ENCODE peak calls at places on chromosome 19, in six cellular contexts. One of them, this sample, is unnamed.

GRCh38 chr19:51024924-51025323 is 1.5 kb downstream of the KLK11 start:
- DNase-seq in transverse colon: no peak
- DNase-seq in stomach: no peak
- DNase-seq in tibial nerve: no peak
- DNase-seq in HepG2: no peak
- DNase-seq in ovary: no peak
- DNase-seq in this sample: no peak

GRCh38 chr19:47309608-47310007 is at the start of gene C5AR1:
- DNase-seq in transverse colon: peak; percentile 29
- DNase-seq in ovary: no peak
- DNase-seq in stomach: no peak
- DNase-seq in tibial nerve: no peak
- DNase-seq in HepG2: no peak
- DNase-seq in this sample: no peak

GRCh38 chr19:14843587-14843986 is 5.1 kb downstream of the OR7A10 start:
- DNase-seq in stomach: no peak
- DNase-seq in ovary: no peak
- DNase-seq in transverse colon: no peak
- DNase-seq in tibial nerve: no peak
- DNase-seq in HepG2: no peak
- DNase-seq in this sample: no peak

GRCh38 chr19:4139614-4140236 is 13.7 kb upstream of the CREB3L3 start:
- DNase-seq in ovary: peak; percentile 70
- DNase-seq in tibial nerve: peak; percentile 89
- DNase-seq in transverse colon: peak; percentile 94
- DNase-seq in HepG2: peak; percentile 58
- DNase-seq in stomach: peak; percentile 91
- DNase-seq in this sample: peak; percentile 84

GRCh38 chr19:8806661-8807060 is 25.4 kb downstream of the ZNF558 start:
- DNase-seq in stomach: no peak
- DNase-seq in tibial nerve: no peak
- DNase-seq in HepG2: no peak
- DNase-seq in ovary: no peak
- DNase-seq in transverse colon: no peak
- DNase-seq in this sample: no peak

GRCh38 chr19:45922281-45922680 is 7.7 kb upstream of the NANOS2 start:
- DNase-seq in ovary: no peak
- DNase-seq in stomach: no peak
- DNase-seq in transverse colon: no peak
- DNase-seq in HepG2: peak; percentile 34
- DNase-seq in tibial nerve: no peak
- DNase-seq in this sample: no peak

GRCh38 chr19:33904681-33905080 is 108.0 kb downstream of the KCTD15 start:
- DNase-seq in ovary: peak; percentile 43
- DNase-seq in HepG2: peak; percentile 14
- DNase-seq in tibial nerve: no peak
- DNase-seq in stomach: no peak
- DNase-seq in transverse colon: no peak
- DNase-seq in this sample: no peak

GRCh38 chr19:3565177-3565576 is 7.6 kb upstream of the HMG20B start:
- DNase-seq in transverse colon: no peak
- DNase-seq in tibial nerve: no peak
- DNase-seq in HepG2: peak; percentile 46
- DNase-seq in ovary: no peak
- DNase-seq in stomach: no peak
- DNase-seq in this sample: no peak

GRCh38 chr19:24033308-24033961 is 53.6 kb upstream of the ZNF254 start:
- DNase-seq in transverse colon: peak; percentile 88
- DNase-seq in HepG2: peak; percentile 90
- DNase-seq in tibial nerve: peak; percentile 84
- DNase-seq in stomach: peak; percentile 89
- DNase-seq in ovary: peak; percentile 85
- DNase-seq in this sample: peak; percentile 94

GRCh38 chr19:48955308-48955958 is 758 bp downstream of the BAX start:
- DNase-seq in transverse colon: no peak
- DNase-seq in stomach: no peak
- DNase-seq in ovary: no peak
- DNase-seq in HepG2: no peak
- DNase-seq in tibial nerve: no peak
- DNase-seq in this sample: no peak

GRCh38 chr19:49019242-49019932 is 2.5 kb upstream of the LHB start:
- DNase-seq in stomach: peak; percentile 83
- DNase-seq in transverse colon: peak; percentile 84
- DNase-seq in HepG2: peak; percentile 67
- DNase-seq in tibial nerve: peak; percentile 25
- DNase-seq in ovary: peak; percentile 68
- DNase-seq in this sample: peak; percentile 86

GRCh38 chr19:48629599-48630288 is 7.4 kb downstream of the DBP start:
- DNase-seq in stomach: peak; percentile 89
- DNase-seq in transverse colon: peak; percentile 91
- DNase-seq in ovary: peak; percentile 91
- DNase-seq in HepG2: no peak
- DNase-seq in tibial nerve: no peak
- DNase-seq in this sample: no peak

GRCh38 chr19:39347332-39348227 is 5.4 kb downstream of the SAMD4B start:
- DNase-seq in tibial nerve: no peak
- DNase-seq in stomach: no peak
- DNase-seq in transverse colon: no peak
- DNase-seq in HepG2: no peak
- DNase-seq in ovary: no peak
- DNase-seq in this sample: no peak

GRCh38 chr19:49106648-49107135 is 7.5 kb upstream of the LIN7B start:
- DNase-seq in tibial nerve: peak; percentile 52
- DNase-seq in HepG2: peak; percentile 59
- DNase-seq in stomach: peak; percentile 60
- DNase-seq in ovary: no peak
- DNase-seq in transverse colon: peak; percentile 61
- DNase-seq in this sample: no peak

GRCh38 chr19:3618144-3618810 is 8.3 kb downstream of the CACTIN start:
- DNase-seq in stomach: peak; percentile 73
- DNase-seq in transverse colon: peak; percentile 70
- DNase-seq in tibial nerve: peak; percentile 60
- DNase-seq in ovary: peak; percentile 77
- DNase-seq in HepG2: no peak
- DNase-seq in this sample: no peak

GRCh38 chr19:51372649-51373504 is at the start of gene NKG7:
- DNase-seq in stomach: no peak
- DNase-seq in HepG2: no peak
- DNase-seq in transverse colon: no peak
- DNase-seq in tibial nerve: no peak
- DNase-seq in ovary: no peak
- DNase-seq in this sample: no peak

GRCh38 chr19:572891-573825 is 762 bp downstream of the BSG start:
- DNase-seq in stomach: peak; percentile 57
- DNase-seq in transverse colon: peak; percentile 64
- DNase-seq in tibial nerve: no peak
- DNase-seq in ovary: peak; percentile 79
- DNase-seq in HepG2: no peak
- DNase-seq in this sample: peak; percentile 84

GRCh38 chr19:5627395-5627904 is 4.6 kb downstream of the SAFB start:
- DNase-seq in transverse colon: peak; percentile 50
- DNase-seq in tibial nerve: peak; percentile 73
- DNase-seq in ovary: no peak
- DNase-seq in HepG2: no peak
- DNase-seq in stomach: peak; percentile 39
- DNase-seq in this sample: no peak

GRCh38 chr19:55683449-55684261 is 8.6 kb downstream of the EPN1 start:
- DNase-seq in ovary: no peak
- DNase-seq in HepG2: peak; percentile 90
- DNase-seq in tibial nerve: no peak
- DNase-seq in transverse colon: peak; percentile 74
- DNase-seq in stomach: peak; percentile 86
- DNase-seq in this sample: no peak

GRCh38 chr19:13899393-13899792 is 6.5 kb downstream of the BRME1 start:
- DNase-seq in HepG2: peak; percentile 75
- DNase-seq in stomach: no peak
- DNase-seq in ovary: no peak
- DNase-seq in transverse colon: peak; percentile 57
- DNase-seq in tibial nerve: no peak
- DNase-seq in this sample: no peak

GRCh38 chr19:8390617-8390981 is 439 bp downstream of the RAB11B start:
- DNase-seq in ovary: peak; percentile 99
- DNase-seq in stomach: peak; percentile 98
- DNase-seq in tibial nerve: peak; percentile 97
- DNase-seq in HepG2: peak; percentile 81
- DNase-seq in transverse colon: peak; percentile 97
- DNase-seq in this sample: peak; percentile 98

GRCh38 chr19:57239982-57240310 is 486 bp upstream of the ZNF805 start:
- DNase-seq in transverse colon: no peak
- DNase-seq in tibial nerve: no peak
- DNase-seq in ovary: no peak
- DNase-seq in HepG2: no peak
- DNase-seq in stomach: no peak
- DNase-seq in this sample: no peak

GRCh38 chr19:57244513-57244912 is 4.1 kb downstream of the ZNF805 start:
- DNase-seq in ovary: no peak
- DNase-seq in HepG2: no peak
- DNase-seq in tibial nerve: no peak
- DNase-seq in stomach: no peak
- DNase-seq in transverse colon: no peak
- DNase-seq in this sample: no peak

GRCh38 chr19:57241181-57241580 is 749 bp downstream of the ZNF805 start:
- DNase-seq in tibial nerve: no peak
- DNase-seq in ovary: no peak
- DNase-seq in HepG2: peak; percentile 12
- DNase-seq in transverse colon: no peak
- DNase-seq in stomach: no peak
- DNase-seq in this sample: no peak

GRCh38 chr19:57242821-57243220 is 2.4 kb downstream of the ZNF805 start:
- DNase-seq in tibial nerve: no peak
- DNase-seq in stomach: no peak
- DNase-seq in HepG2: no peak
- DNase-seq in transverse colon: no peak
- DNase-seq in ovary: no peak
- DNase-seq in this sample: no peak

DNA sequence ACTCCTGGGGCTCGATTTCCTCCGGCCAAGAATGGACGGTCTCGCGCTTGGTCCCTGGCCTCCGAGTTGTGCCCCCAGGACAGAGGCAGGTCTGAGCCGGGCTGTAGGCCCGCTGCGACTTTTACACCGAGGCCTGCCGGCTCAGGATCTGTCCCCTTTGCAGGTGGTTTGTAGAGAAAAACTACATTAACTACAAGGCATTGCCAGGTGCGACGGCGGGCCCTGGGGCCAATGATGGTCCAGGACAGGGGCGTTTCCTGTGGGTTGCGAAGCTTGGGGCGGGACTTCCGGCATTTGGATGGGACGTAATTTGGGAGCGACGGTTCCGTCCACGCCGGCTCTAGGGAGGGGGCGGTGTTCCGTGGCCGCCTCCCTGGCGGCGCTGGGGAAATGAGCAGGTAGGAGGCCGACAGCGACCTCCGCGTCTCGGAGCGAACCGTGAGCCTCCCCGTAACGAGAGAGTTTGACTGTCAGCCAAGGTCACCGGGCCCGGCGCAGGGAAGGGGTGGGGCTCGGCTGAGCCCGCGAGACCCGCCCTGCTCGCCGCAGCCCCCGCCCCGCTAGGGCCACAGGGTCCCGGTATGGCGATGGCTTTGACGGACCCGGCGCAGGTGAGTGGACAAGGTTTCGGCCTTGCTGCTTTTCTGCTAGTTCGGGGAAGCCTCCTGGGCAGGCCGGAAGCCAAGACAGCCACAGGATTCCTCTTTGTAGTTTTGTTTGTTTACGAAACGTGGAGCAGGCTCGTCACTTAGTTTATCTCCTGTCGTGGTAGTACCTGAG is at the start of gene ZNF805:
- DNase-seq in tibial nerve: peak; percentile 94
- DNase-seq in HepG2: peak; percentile 90
- DNase-seq in transverse colon: peak; percentile 97
- DNase-seq in stomach: peak; percentile 97
- DNase-seq in ovary: peak; percentile 96
- DNase-seq in this sample: peak; percentile 98
- TF ChIP-seq EP300 in tibial nerve: peak; percentile 82
- TF ChIP-seq EP300 in HepG2: no peak
- TF ChIP-seq EP300 in transverse colon: peak; percentile 10
- TF ChIP-seq EP300 in stomach: peak; percentile 9
- TF ChIP-seq EP300 in ovary: no peak
- TF ChIP-seq EP300 in this sample: no peak

DNA sequence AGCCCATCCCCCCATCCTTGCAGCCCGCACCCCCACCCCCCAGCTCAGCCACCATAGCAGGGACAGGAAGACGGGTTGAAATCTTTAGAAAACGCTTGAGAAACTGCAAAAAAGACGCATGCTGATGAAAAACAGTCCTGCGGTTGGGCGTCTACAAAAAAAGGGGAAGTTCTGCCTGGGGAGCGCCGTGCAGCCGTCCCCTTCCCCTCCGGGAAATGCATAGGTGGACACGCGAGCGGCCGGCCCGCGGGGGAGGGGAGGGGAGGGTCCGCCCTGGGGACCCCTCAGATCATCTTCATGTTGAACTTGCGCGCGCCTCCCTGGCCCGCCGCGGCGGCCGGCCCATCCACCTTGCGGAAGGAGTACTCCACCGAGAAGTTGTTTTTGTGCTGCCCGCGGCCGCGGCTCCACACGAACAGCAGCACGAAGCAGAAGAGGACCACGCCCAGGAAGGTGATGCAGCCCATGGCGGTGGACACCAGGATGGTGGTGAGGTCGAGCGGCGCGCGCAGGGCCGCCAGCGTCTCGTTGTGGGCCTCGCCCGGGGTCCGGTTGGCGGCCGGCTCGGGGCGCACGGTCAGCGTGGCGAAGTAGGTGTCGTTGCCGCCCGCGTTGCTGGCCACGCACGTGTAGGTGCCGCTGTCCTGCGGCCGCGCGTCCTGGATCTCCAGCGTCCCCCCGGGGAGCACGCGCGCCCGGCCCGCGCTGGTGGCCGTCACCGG is 7.9 kb upstream of the PEAK3 start:
- DNase-seq in ovary: no peak
- DNase-seq in HepG2: no peak
- DNase-seq in tibial nerve: no peak
- DNase-seq in stomach: peak; percentile 41
- DNase-seq in transverse colon: peak; percentile 53
- DNase-seq in this sample: no peak
- H3K4me3 ChIP-seq in ovary: peak overlapping the region; percentile 1
- H3K4me3 ChIP-seq in HepG2: no peak overlapping the region
- H3K4me3 ChIP-seq in tibial nerve: peak overlapping the region; percentile 55
- H3K4me3 ChIP-seq in stomach: peak overlapping the region; percentile 45
- H3K4me3 ChIP-seq in transverse colon: peak overlapping the region; percentile 11
- H3K4me3 ChIP-seq in this sample: peak overlapping the region; percentile 49

GRCh38 chr19:19510432-19510831 is 4.9 kb downstream of the TSSK6 start:
- DNase-seq in stomach: no peak
- DNase-seq in ovary: no peak
- DNase-seq in transverse colon: no peak
- DNase-seq in tibial nerve: no peak
- DNase-seq in HepG2: no peak
- DNase-seq in this sample: no peak
- TF ChIP-seq POLR2A in stomach: no peak
- TF ChIP-seq POLR2A in ovary: no peak
- TF ChIP-seq POLR2A in transverse colon: no peak
- TF ChIP-seq POLR2A in tibial nerve: no peak
- TF ChIP-seq POLR2A in HepG2: no peak
- TF ChIP-seq POLR2A in this sample: no peak

DNA sequence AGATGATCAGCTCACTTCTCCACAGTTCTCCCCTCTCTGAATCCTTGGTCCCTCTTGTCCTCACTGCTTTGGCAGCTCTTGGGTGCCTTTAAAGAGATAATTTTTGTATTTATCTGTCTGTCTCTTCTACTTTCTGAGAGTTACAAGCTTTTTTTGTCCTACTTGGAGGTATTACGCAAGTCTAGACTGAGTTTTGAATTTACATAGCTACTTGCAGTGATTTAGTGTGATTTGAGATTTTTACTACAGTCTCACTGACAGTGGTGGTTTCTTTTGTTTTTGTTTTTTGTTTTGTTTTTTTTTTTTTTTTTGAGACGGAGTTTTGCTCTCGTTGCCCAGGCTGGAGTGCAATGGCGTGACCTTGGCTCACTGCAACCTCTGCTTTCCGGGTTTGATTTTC is 22.1 kb downstream of the URI1 start:
- DNase-seq in HepG2: no peak
- DNase-seq in stomach: no peak
- DNase-seq in ovary: no peak
- DNase-seq in tibial nerve: no peak
- DNase-seq in transverse colon: no peak
- DNase-seq in this sample: no peak
- TF ChIP-seq EP300 in HepG2: no peak
- TF ChIP-seq EP300 in stomach: no peak
- TF ChIP-seq EP300 in ovary: no peak
- TF ChIP-seq EP300 in tibial nerve: no peak
- TF ChIP-seq EP300 in transverse colon: no peak
- TF ChIP-seq EP300 in this sample: no peak

This sample was measured in suprapubic skin.